ENCODE peak calls at places on chromosome 5, in four cellular contexts. I, Q, T and M are unnamed samples.

GRCh38 chr5:179256229-179257189 is 88.8 kb downstream of the ADAMTS2 start:
- DNase-seq in I (no peak), T (no peak), Q (no peak), M (peak)

GRCh38 chr5:109740329-109740728 is 50.6 kb downstream of the MAN2A1 start:
- DNase-seq in Q (no peak), T (no peak), I (no peak), M (no peak)

GRCh38 chr5:172872997-172873491 is 39.0 kb downstream of the ERGIC1 start:
- DNase-seq in T (no peak), I (no peak), Q (no peak), M (no peak)

GRCh38 chr5:1110930-1111726 is 735 bp downstream of the SLC12A7 start:
- DNase-seq in T (no peak), Q (peak), I (no peak), M (no peak)

GRCh38 chr5:157241483-157241882 is 24.4 kb upstream of the CYFIP2 start:
- DNase-seq in Q (no peak), T (no peak), I (no peak), M (no peak)

GRCh38 chr5:172558076-172558990 is 82.7 kb upstream of the NEURL1B start:
- DNase-seq in T (no peak), I (no peak), Q (no peak), M (no peak)

GRCh38 chr5:60026174-60026573 is 132.6 kb upstream of the PDE4D start:
- DNase-seq in I (no peak), Q (no peak), T (no peak), M (no peak)

GRCh38 chr5:10885026-10885425 is 124.0 kb upstream of the DAP start:
- DNase-seq in T (no peak), Q (no peak), I (no peak), M (no peak)

GRCh38 chr5:58926549-58926948 is 343.7 kb downstream of the RAB3C start:
- DNase-seq in T (no peak), Q (no peak), I (no peak), M (no peak)

GRCh38 chr5:19837536-19838179 is 150.3 kb downstream of the CDH18 start:
- DNase-seq in I (no peak), T (no peak), Q (no peak), M (no peak)

GRCh38 chr5:1479581-1480188 is 34.4 kb upstream of the SLC6A3 start:
- DNase-seq in Q (peak), T (no peak), I (peak), M (peak)

GRCh38 chr5:3509290-3509689 is 86.3 kb upstream of the IRX1 start:
- DNase-seq in Q (peak), I (peak), T (no peak), M (no peak)

GRCh38 chr5:54905942-54906537 is 79.4 kb downstream of the ESM1 start:
- DNase-seq in T (no peak), Q (peak), I (peak), M (peak)

GRCh38 chr5:144421411-144421810 is 250.7 kb downstream of the KCTD16 start:
- DNase-seq in I (no peak), Q (no peak), T (no peak), M (no peak)

GRCh38 chr5:116567100-116567499 is 7.5 kb downstream of the SEMA6A start:
- DNase-seq in I (no peak), T (no peak), Q (no peak), M (no peak)

GRCh38 chr5:171484460-171484899 is 65.0 kb downstream of the FGF18 start:
- DNase-seq in T (no peak), I (no peak), Q (peak), M (peak)

GRCh38 chr5:88824141-88824540 is 58.8 kb downstream of the MEF2C start:
- DNase-seq in I (no peak), Q (no peak), T (no peak), M (no peak)

GRCh38 chr5:35857004-35857345 is 284 bp downstream of the IL7R start:
- DNase-seq in Q (no peak), T (no peak), I (no peak), M (no peak)

GRCh38 chr5:159764283-159764927 is 151.9 kb upstream of the ADRA1B start:
- DNase-seq in T (no peak), I (no peak), Q (no peak), M (no peak)

GRCh38 chr5:12270914-12271313 is 366.7 kb upstream of the CTNND2 start:
- DNase-seq in Q (no peak), I (no peak), T (no peak), M (no peak)

GRCh38 chr5:2206244-2207108 is 323.8 kb upstream of the IRX4 start:
- DNase-seq in Q (no peak), I (no peak), T (no peak), M (no peak)

GRCh38 chr5:137954131-137954879 is 65.0 kb downstream of the PKD2L2 start:
- DNase-seq in T (no peak), I (no peak), Q (no peak), M (no peak)

GRCh38 chr5:65173130-65173525 is 308.6 kb downstream of the ADAMTS6 start:
- DNase-seq in T (no peak), I (no peak), Q (no peak), M (no peak)

GRCh38 chr5:60287174-60287771 is 393.7 kb upstream of the PDE4D start:
- DNase-seq in Q (peak), T (peak), I (peak), M (peak)

GRCh38 chr5:115557667-115558387 is 13.3 kb upstream of the FEM1C start:
- DNase-seq in I (peak), T (no peak), Q (no peak), M (no peak)

GRCh38 chr5:72226950-72227349 is 93.1 kb downstream of the MRPS27 start:
- DNase-seq in T (no peak), Q (peak), I (no peak), M (no peak)

GRCh38 chr5:141100243-141100805 is at the start of gene PCDHB3:
- DNase-seq in Q (peak), I (peak), T (peak), M (peak)

GRCh38 chr5:1799110-1799601 is 481 bp downstream of the MRPL36 start:
- DNase-seq in T (no peak), I (peak), Q (no peak), M (no peak)

GRCh38 chr5:172636279-172637050 is 4.6 kb upstream of the NEURL1B start:
- DNase-seq in T (no peak), I (no peak), Q (no peak), M (no peak)

GRCh38 chr5:137563646-137564474 is 64.7 kb upstream of the SPOCK1 start:
- DNase-seq in Q (no peak), I (no peak), T (no peak), M (no peak)

GRCh38 chr5:173668245-173668800 is 51.9 kb upstream of the BOD1 start:
- DNase-seq in T (no peak), Q (no peak), I (no peak), M (no peak)

GRCh38 chr5:134189031-134189430 is 12.3 kb upstream of the SKP1 start:
- DNase-seq in I (no peak), T (no peak), Q (no peak), M (no peak)
- TF ChIP-seq ATF2 in I (no peak), T (no peak), Q (no peak), M (no peak)

GRCh38 chr5:167916261-167916660 is 375.2 kb upstream of the WWC1 start:
- DNase-seq in Q (no peak), I (no peak), T (no peak), M (no peak)
- TF ChIP-seq ATF2 in Q (no peak), I (no peak), T (no peak), M (no peak)

GRCh38 chr5:78335976-78336375 is 24.4 kb upstream of the SCAMP1 start:
- DNase-seq in I (no peak), Q (no peak), T (no peak), M (no peak)
- TF ChIP-seq ATF2 in I (no peak), Q (no peak), T (no peak), M (no peak)

DNA sequence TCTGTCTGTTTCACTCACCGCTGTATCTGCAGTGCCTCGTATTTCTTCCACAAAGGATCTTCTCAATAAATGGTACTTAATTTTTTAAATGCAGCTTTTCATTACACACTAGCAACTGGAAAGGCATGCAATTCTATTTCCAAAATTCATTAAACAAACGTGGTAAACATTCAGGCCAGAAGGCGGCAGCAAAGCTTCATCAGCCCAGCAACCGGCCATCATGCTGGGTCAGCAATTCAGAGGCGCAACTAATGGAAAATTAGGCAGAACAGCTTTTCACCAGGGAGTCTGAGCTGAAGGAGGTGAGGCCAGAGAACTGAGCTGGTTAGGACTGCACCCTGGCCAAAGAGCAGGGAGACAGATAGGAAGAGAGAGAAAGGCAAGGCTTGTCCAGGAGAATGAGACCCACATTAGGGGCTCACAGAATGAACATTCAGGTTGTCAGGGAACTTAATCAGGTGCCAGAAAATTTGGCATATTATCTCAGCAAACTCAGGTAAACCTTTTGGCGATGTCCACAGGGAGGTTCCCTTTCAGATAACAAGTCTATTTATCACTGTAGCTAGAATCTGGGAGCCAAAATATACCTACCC is 17.7 kb upstream of the RNF180 start:
- DNase-seq in I (peak), T (no peak), Q (peak), M (peak)
- TF ChIP-seq ATF2 in I (no peak), T (no peak), Q (no peak), M (no peak)

DNA sequence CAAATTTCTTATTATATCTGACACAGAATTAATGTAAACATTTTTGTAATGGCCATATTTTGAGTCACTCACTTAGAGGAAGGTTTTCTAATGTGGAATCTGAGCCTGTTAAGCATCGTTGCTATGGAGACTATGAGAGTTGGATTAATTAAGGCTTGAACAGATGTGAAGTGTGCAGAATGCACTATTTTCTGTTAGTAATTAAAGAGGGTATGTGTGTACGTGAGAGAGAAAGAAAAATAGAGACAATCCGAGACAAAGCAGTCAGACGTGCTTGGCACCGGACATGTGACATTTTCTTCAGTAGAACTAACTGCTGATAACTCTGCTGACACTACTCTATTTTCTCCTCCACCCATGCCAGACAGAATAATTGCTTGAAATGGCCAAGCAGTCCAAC is 321.9 kb downstream of the ARHGEF28 start:
- DNase-seq in T (no peak), Q (no peak), I (no peak), M (no peak)
- TF ChIP-seq ATF2 in T (no peak), Q (no peak), I (no peak), M (no peak)

GRCh38 chr5:25027016-25027415 is 382.2 kb upstream of the CDH10 start:
- DNase-seq in I (no peak), Q (no peak), T (no peak), M (no peak)
- TF ChIP-seq ATF2 in I (no peak), Q (no peak), T (no peak), M (no peak)

GRCh38 chr5:111404270-111404769 is 108.0 kb downstream of the STARD4 start:
- DNase-seq in T (no peak), I (peak), Q (no peak), M (no peak)
- TF ChIP-seq ATF2 in T (no peak), I (peak), Q (no peak), M (no peak)

GRCh38 chr5:181160144-181160754 is 12.9 kb downstream of the OR2V2 start:
- DNase-seq in Q (peak), T (no peak), I (no peak), M (peak)
- TF ChIP-seq ATF2 in Q (no peak), T (no peak), I (no peak), M (no peak)

GRCh38 chr5:151202381-151203139 is 21.3 kb downstream of the CCDC69 start:
- DNase-seq in Q (no peak), T (no peak), I (no peak), M (no peak)
- TF ChIP-seq ATF2 in Q (no peak), T (no peak), I (no peak), M (no peak)